ENCODE peak calls at places on chromosomes 7 and 10, in ten cellular contexts. G is Panc1; W is activated CD8-positive, alpha-beta T cell treated with anti-CD3 and anti-CD28 coated beads for 36 hours; K is progenitor cell of endocrine pancreas; H is endothelial cell; P is BJ; Y is IMR-90; L is neural crest cell; M is OCI-LY7; N is H1. X is an unnamed sample.

GRCh38 chr7:125934965-125935364 is 1005.3 kb upstream of the POT1 start:
- DNase-seq in G (no peak), W (no peak), K (no peak), H (no peak), P (no peak), Y (no peak), L (no peak), M (no peak), N (no peak), X (no peak)

GRCh38 chr10:11646450-11646849 is 35.0 kb upstream of the USP6NL start:
- DNase-seq in G (no peak), W (no peak), K (no peak), H (no peak), P (no peak), Y (no peak), L (no peak), M (peak), N (no peak), X (no peak)

GRCh38 chr10:3131098-3131497 is 41.5 kb downstream of the PITRM1 start:
- DNase-seq in G (no peak), W (no peak), K (no peak), H (no peak), P (no peak), Y (peak), L (no peak), M (no peak), N (no peak), X (no peak)

GRCh38 chr7:26681819-26682418 is 182.5 kb downstream of the SKAP2 start:
- DNase-seq in G (no peak), W (peak), K (no peak), H (no peak), P (no peak), Y (peak), L (no peak), M (peak), N (no peak), X (peak)

GRCh38 chr10:70441161-70441876 is at the start of gene NODAL:
- DNase-seq in G (no peak), W (peak), K (no peak), H (no peak), P (no peak), Y (no peak), L (no peak), M (no peak), N (no peak), X (no peak)

GRCh38 chr10:96505150-96506136 is 8.3 kb downstream of the TLL2 start:
- DNase-seq in G (no peak), W (no peak), K (no peak), H (no peak), P (no peak), Y (no peak), L (no peak), M (no peak), N (no peak), X (no peak)

GRCh38 chr10:43323245-43323644 is 48.2 kb upstream of the FXYD4 start:
- DNase-seq in G (no peak), W (no peak), K (no peak), H (no peak), P (no peak), Y (no peak), L (no peak), M (no peak), N (no peak), X (no peak)

GRCh38 chr10:17209302-17209701 is 7.8 kb upstream of the TRDMT1 start:
- DNase-seq in G (no peak), W (no peak), K (no peak), H (no peak), P (no peak), Y (no peak), L (no peak), M (no peak), N (no peak), X (no peak)

GRCh38 chr10:9825491-9826018 is 1192.1 kb upstream of the CELF2 start:
- DNase-seq in G (no peak), W (no peak), K (no peak), H (peak), P (no peak), Y (peak), L (no peak), M (no peak), N (no peak), X (no peak)

GRCh38 chr10:98446121-98446655 is 547 bp downstream of the HPS1 start:
- DNase-seq in G (no peak), W (peak), K (no peak), H (peak), P (no peak), Y (peak), L (peak), M (no peak), N (no peak), X (peak)

GRCh38 chr10:7826971-7827370 is 8.7 kb downstream of the TAF3 start:
- DNase-seq in G (no peak), W (peak), K (no peak), H (no peak), P (no peak), Y (peak), L (no peak), M (no peak), N (no peak), X (no peak)
- TF ChIP-seq CTCF in G (no peak), W (no peak), K (peak), H (no peak), P (peak), Y (peak), L (no peak), M (no peak), N (no peak), X (no peak)

GRCh38 chr7:141071260-141071854 is 2.5 kb upstream of the TMEM178B start:
- DNase-seq in G (no peak), W (peak), K (peak), H (peak), P (no peak), Y (no peak), L (peak), M (peak), N (peak), X (peak)
- TF ChIP-seq CTCF in G (peak), W (peak), K (peak), H (no peak), P (no peak), Y (no peak), L (peak), M (peak), N (peak), X (peak)

GRCh38 chr7:112665709-112666108 is 124.5 kb downstream of the TMEM168 start:
- DNase-seq in G (no peak), W (no peak), K (no peak), H (no peak), P (no peak), Y (peak), L (no peak), M (no peak), N (no peak), X (no peak)
- TF ChIP-seq CTCF in G (peak), W (no peak), K (peak), H (no peak), P (no peak), Y (no peak), L (peak), M (no peak), N (peak), X (no peak)

GRCh38 chr7:152675761-152676636 is at the start of gene XRCC2:
- DNase-seq in G (peak), W (peak), K (peak), H (peak), P (peak), Y (peak), L (peak), M (peak), N (peak), X (peak)
- TF ChIP-seq CTCF in G (no peak), W (no peak), K (no peak), H (no peak), P (no peak), Y (no peak), L (no peak), M (no peak), N (no peak), X (no peak)

GRCh38 chr7:150850273-150850672 is 2.0 kb upstream of the AOC1 start:
- DNase-seq in G (no peak), W (no peak), K (no peak), H (no peak), P (no peak), Y (no peak), L (no peak), M (no peak), N (no peak), X (no peak)
- TF ChIP-seq CTCF in G (no peak), W (no peak), K (no peak), H (no peak), P (no peak), Y (no peak), L (no peak), M (no peak), N (no peak), X (no peak)

GRCh38 chr10:62278461-62278910 is 9.8 kb upstream of the RTKN2 start:
- DNase-seq in G (no peak), W (no peak), K (no peak), H (no peak), P (peak), Y (peak), L (no peak), M (no peak), N (no peak), X (no peak)

GRCh38 chr10:62284221-62284620 is 15.6 kb upstream of the RTKN2 start:
- DNase-seq in G (no peak), W (no peak), K (no peak), H (no peak), P (no peak), Y (no peak), L (no peak), M (no peak), N (no peak), X (no peak)
- TF ChIP-seq CTCF in G (no peak), W (no peak), K (no peak), H (no peak), P (no peak), Y (no peak), L (no peak), M (no peak), N (no peak), X (no peak)

GRCh38 chr7:47073284-47073683 is 508.6 kb downstream of the TNS3 start:
- DNase-seq in G (no peak), W (no peak), K (no peak), H (no peak), P (no peak), Y (no peak), L (no peak), M (no peak), N (no peak), X (no peak)

GRCh38 chr7:47067215-47067614 is 514.7 kb downstream of the TNS3 start:
- DNase-seq in G (no peak), W (no peak), K (no peak), H (no peak), P (no peak), Y (no peak), L (no peak), M (no peak), N (no peak), X (no peak)

GRCh38 chr7:47069385-47070076 is 512.4 kb downstream of the TNS3 start:
- DNase-seq in G (no peak), W (no peak), K (no peak), H (no peak), P (no peak), Y (no peak), L (no peak), M (no peak), N (no peak), X (no peak)

GRCh38 chr7:47074702-47075153 is 507.2 kb downstream of the TNS3 start:
- DNase-seq in G (no peak), W (no peak), K (no peak), H (no peak), P (no peak), Y (no peak), L (no peak), M (no peak), N (no peak), X (no peak)

GRCh38 chr7:47071866-47072265 is 510.0 kb downstream of the TNS3 start:
- DNase-seq in G (no peak), W (no peak), K (no peak), H (no peak), P (no peak), Y (no peak), L (no peak), M (no peak), N (no peak), X (no peak)
- TF ChIP-seq CTCF in G (no peak), W (no peak), K (no peak), H (no peak), P (no peak), Y (no peak), L (no peak), M (no peak), N (no peak), X (no peak)

GRCh38 chr10:84216834-84217233 is 8.5 kb downstream of the LRIT2 start:
- DNase-seq in G (no peak), W (no peak), K (no peak), H (no peak), P (no peak), Y (no peak), L (no peak), M (no peak), N (no peak), X (no peak)

GRCh38 chr10:84213076-84213475 is 12.3 kb downstream of the LRIT2 start:
- DNase-seq in G (no peak), W (no peak), K (no peak), H (no peak), P (no peak), Y (no peak), L (no peak), M (no peak), N (no peak), X (no peak)

GRCh38 chr10:84214046-84214572 is 11.2 kb downstream of the LRIT2 start:
- DNase-seq in G (no peak), W (no peak), K (no peak), H (no peak), P (no peak), Y (no peak), L (no peak), M (no peak), N (no peak), X (no peak)

GRCh38 chr10:84212015-84212414 is 13.3 kb downstream of the LRIT2 start:
- DNase-seq in G (no peak), W (no peak), K (no peak), H (no peak), P (no peak), Y (no peak), L (no peak), M (no peak), N (no peak), X (no peak)

DNA sequence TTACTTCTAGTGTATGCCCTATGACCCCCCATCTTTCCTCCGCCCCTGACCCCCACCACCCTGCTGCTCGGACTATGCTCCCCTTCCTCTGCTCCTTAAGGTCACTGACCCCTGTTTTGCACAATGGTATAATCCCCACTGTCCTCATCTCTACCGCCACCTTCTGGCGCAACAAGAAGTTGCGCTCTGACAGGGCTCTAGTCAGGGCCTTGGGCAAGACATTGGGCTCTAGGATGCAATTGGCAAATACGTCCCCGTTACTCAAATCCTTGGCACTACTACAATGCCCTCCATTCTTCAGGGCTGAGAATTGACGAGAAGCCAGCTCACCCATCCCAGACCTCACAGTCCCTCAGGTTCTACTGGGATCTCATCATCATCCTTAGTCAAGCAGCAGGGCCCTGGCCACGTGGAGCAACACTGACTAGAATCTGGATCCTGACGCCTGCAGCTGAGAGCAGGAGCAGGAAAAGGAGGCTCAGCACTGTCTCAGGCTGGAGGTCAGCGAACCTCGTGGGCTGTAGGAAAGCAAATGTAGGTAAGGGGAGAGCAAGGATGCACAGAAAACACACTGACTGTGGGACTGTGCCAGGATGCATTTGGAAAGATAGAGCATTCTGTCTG is 10.6 kb downstream of the LRIT2 start:
- DNase-seq in G (no peak), W (peak), K (no peak), H (peak), P (no peak), Y (no peak), L (no peak), M (peak), N (peak), X (peak)
- TF ChIP-seq CTCF in G (peak), W (peak), K (peak), H (peak), P (peak), Y (peak), L (peak), M (peak), N (peak), X (peak)

X was measured in GM13977.